ENCODE peak calls at places on chromosomes 2 and 18, in eight cellular contexts. One of them, this sample, is unnamed.

GRCh38 chr18:74831571-74832250 is 234.0 kb downstream of the ZNF407 start:
- DNase-seq in colonic mucosa: no peak
- DNase-seq in astrocyte of the spinal cord: peak; percentile 18
- DNase-seq in GM23338: no peak
- DNase-seq in neural crest cell: no peak
- DNase-seq in stomach: no peak
- DNase-seq in AG10803: no peak
- DNase-seq in mesothelial cell of epicardium: no peak
- DNase-seq in this sample: no peak

GRCh38 chr2:9145752-9146430 is 60.7 kb upstream of the ASAP2 start:
- DNase-seq in colonic mucosa: no peak
- DNase-seq in astrocyte of the spinal cord: no peak
- DNase-seq in GM23338: peak; percentile 66
- DNase-seq in neural crest cell: no peak
- DNase-seq in stomach: no peak
- DNase-seq in AG10803: no peak
- DNase-seq in mesothelial cell of epicardium: no peak
- DNase-seq in this sample: no peak

GRCh38 chr2:148238561-148238960 is 217.7 kb downstream of the MBD5 start:
- DNase-seq in colonic mucosa: no peak
- DNase-seq in astrocyte of the spinal cord: no peak
- DNase-seq in GM23338: no peak
- DNase-seq in neural crest cell: no peak
- DNase-seq in stomach: no peak
- DNase-seq in AG10803: peak; percentile 86
- DNase-seq in mesothelial cell of epicardium: no peak
- DNase-seq in this sample: no peak

GRCh38 chr2:23566236-23567142 is 181.5 kb downstream of the KLHL29 start:
- DNase-seq in colonic mucosa: no peak
- DNase-seq in astrocyte of the spinal cord: no peak
- DNase-seq in GM23338: peak; percentile 67
- DNase-seq in neural crest cell: no peak
- DNase-seq in stomach: no peak
- DNase-seq in AG10803: peak; percentile 59
- DNase-seq in mesothelial cell of epicardium: no peak
- DNase-seq in this sample: peak; percentile 64

GRCh38 chr18:52499018-52499417 is 159.0 kb downstream of the DCC start:
- DNase-seq in colonic mucosa: no peak
- DNase-seq in astrocyte of the spinal cord: no peak
- DNase-seq in GM23338: no peak
- DNase-seq in neural crest cell: no peak
- DNase-seq in stomach: no peak
- DNase-seq in AG10803: no peak
- DNase-seq in mesothelial cell of epicardium: no peak
- DNase-seq in this sample: no peak

GRCh38 chr18:79972720-79973119 is 8.3 kb downstream of the HSBP1L1 start:
- DNase-seq in colonic mucosa: no peak
- DNase-seq in astrocyte of the spinal cord: no peak
- DNase-seq in GM23338: no peak
- DNase-seq in neural crest cell: no peak
- DNase-seq in stomach: no peak
- DNase-seq in AG10803: no peak
- DNase-seq in mesothelial cell of epicardium: no peak
- DNase-seq in this sample: no peak

GRCh38 chr2:84939426-84940087 is 31.4 kb upstream of the KCMF1 start:
- DNase-seq in colonic mucosa: peak; percentile 84
- DNase-seq in astrocyte of the spinal cord: no peak
- DNase-seq in GM23338: no peak
- DNase-seq in neural crest cell: no peak
- DNase-seq in stomach: peak; percentile 64
- DNase-seq in AG10803: no peak
- DNase-seq in mesothelial cell of epicardium: no peak
- DNase-seq in this sample: no peak

GRCh38 chr18:5178519-5178918 is 18.5 kb downstream of the AKAIN1 start:
- DNase-seq in colonic mucosa: no peak
- DNase-seq in astrocyte of the spinal cord: no peak
- DNase-seq in GM23338: no peak
- DNase-seq in neural crest cell: no peak
- DNase-seq in stomach: no peak
- DNase-seq in AG10803: no peak
- DNase-seq in mesothelial cell of epicardium: no peak
- DNase-seq in this sample: no peak

DNA sequence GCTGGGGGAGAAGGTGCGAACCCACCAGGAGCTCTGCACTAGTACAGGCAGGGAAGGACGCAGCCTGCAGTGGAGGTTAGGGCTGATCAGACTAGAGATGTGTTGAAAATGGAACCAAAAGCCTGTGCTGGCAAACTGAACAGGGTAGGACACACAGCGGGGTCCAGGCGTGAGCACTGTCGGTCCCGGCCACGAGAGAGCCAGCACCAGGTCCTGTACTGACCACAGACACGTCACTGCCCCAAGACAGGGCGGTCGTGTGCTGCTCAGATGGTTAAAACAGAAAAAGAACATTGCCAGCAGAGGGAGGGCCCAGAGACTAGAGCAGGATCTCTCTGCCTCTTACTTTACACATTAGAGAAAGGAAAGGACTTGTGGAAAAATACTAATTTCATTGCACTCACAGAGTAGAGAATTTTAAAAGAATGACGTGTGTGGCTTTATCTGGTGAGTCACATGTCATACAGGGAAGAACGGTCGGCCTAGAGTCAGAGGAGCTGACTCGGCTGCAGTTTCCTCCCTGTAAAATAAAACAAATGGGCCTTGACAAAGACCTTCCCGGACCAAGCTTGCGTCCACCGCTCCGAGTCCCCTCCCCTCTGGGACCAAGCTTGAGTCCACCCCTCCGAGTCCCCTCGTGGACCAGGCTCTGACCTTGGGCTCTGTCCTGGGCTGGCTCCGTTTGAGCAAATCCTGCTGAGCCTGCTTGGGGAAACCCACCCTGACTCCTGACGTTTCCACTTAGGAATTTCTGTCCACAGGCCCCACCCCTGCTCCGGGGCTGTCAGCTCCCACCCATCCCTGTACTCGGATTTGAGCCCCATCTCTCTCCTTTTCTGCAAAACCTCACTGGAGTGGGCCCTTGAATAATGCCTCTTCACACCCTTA is 16.7 kb upstream of the ADI1 start:
- DNase-seq in colonic mucosa: peak; percentile 36
- DNase-seq in astrocyte of the spinal cord: peak; percentile 95
- DNase-seq in GM23338: no peak
- DNase-seq in neural crest cell: no peak
- DNase-seq in stomach: peak; percentile 55
- DNase-seq in AG10803: peak; percentile 83
- DNase-seq in mesothelial cell of epicardium: peak; percentile 43
- DNase-seq in this sample: no peak
- TF ChIP-seq CTCF in colonic mucosa: no peak
- TF ChIP-seq CTCF in astrocyte of the spinal cord: peak; percentile 34
- TF ChIP-seq CTCF in GM23338: no peak
- TF ChIP-seq CTCF in neural crest cell: no peak
- TF ChIP-seq CTCF in stomach: no peak
- TF ChIP-seq CTCF in AG10803: peak; percentile 48
- TF ChIP-seq CTCF in mesothelial cell of epicardium: no peak
- TF ChIP-seq CTCF in this sample: no peak

DNA sequence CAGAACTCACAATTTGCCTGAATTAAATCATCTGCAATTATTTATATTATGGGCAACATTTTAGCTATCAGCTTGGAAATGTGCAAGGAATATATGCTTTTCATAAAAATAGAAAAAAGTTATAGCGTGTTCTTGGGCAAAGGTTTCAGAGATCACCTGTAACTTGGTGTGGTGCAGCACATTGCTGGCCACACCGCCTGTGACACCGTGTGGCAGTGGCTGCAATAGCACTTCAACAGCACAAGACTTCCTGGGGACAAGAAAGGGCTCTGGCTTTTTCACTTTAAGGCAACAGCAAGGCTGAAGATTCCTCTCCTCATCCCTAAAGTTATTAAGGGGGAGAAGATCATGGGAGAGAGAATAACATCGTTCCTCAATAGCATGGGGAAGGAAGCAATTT is 14.8 kb upstream of the SERPINB3 start:
- DNase-seq in colonic mucosa: no peak
- DNase-seq in astrocyte of the spinal cord: no peak
- DNase-seq in GM23338: peak; percentile 65
- DNase-seq in neural crest cell: no peak
- DNase-seq in stomach: peak; percentile 41
- DNase-seq in AG10803: no peak
- DNase-seq in mesothelial cell of epicardium: no peak
- DNase-seq in this sample: no peak
- TF ChIP-seq CTCF in colonic mucosa: no peak
- TF ChIP-seq CTCF in astrocyte of the spinal cord: peak; percentile 13
- TF ChIP-seq CTCF in GM23338: peak; percentile 61
- TF ChIP-seq CTCF in neural crest cell: peak; percentile 56
- TF ChIP-seq CTCF in stomach: no peak
- TF ChIP-seq CTCF in AG10803: peak; percentile 34
- TF ChIP-seq CTCF in mesothelial cell of epicardium: no peak
- TF ChIP-seq CTCF in this sample: peak; percentile 6

GRCh38 chr2:174341995-174342571 is 7.3 kb downstream of the SP9 start:
- DNase-seq in colonic mucosa: no peak
- DNase-seq in astrocyte of the spinal cord: no peak
- DNase-seq in GM23338: peak; percentile 41
- DNase-seq in neural crest cell: peak; percentile 20
- DNase-seq in stomach: no peak
- DNase-seq in AG10803: no peak
- DNase-seq in mesothelial cell of epicardium: no peak
- DNase-seq in this sample: no peak

GRCh38 chr2:174342600-174343342 is 8.0 kb downstream of the SP9 start:
- DNase-seq in colonic mucosa: no peak
- DNase-seq in astrocyte of the spinal cord: no peak
- DNase-seq in GM23338: peak; percentile 32
- DNase-seq in neural crest cell: no peak
- DNase-seq in stomach: no peak
- DNase-seq in AG10803: no peak
- DNase-seq in mesothelial cell of epicardium: no peak
- DNase-seq in this sample: no peak

GRCh38 chr2:174343638-174344455 is 9.1 kb downstream of the SP9 start:
- DNase-seq in colonic mucosa: no peak
- DNase-seq in astrocyte of the spinal cord: no peak
- DNase-seq in GM23338: peak; percentile 53
- DNase-seq in neural crest cell: peak; percentile 7
- DNase-seq in stomach: no peak
- DNase-seq in AG10803: no peak
- DNase-seq in mesothelial cell of epicardium: no peak
- DNase-seq in this sample: no peak

GRCh38 chr2:174343343-174343637 is 8.5 kb downstream of the SP9 start:
- DNase-seq in colonic mucosa: no peak
- DNase-seq in astrocyte of the spinal cord: no peak
- DNase-seq in GM23338: no peak
- DNase-seq in neural crest cell: peak; percentile 10
- DNase-seq in stomach: no peak
- DNase-seq in AG10803: no peak
- DNase-seq in mesothelial cell of epicardium: no peak
- DNase-seq in this sample: no peak

DNA sequence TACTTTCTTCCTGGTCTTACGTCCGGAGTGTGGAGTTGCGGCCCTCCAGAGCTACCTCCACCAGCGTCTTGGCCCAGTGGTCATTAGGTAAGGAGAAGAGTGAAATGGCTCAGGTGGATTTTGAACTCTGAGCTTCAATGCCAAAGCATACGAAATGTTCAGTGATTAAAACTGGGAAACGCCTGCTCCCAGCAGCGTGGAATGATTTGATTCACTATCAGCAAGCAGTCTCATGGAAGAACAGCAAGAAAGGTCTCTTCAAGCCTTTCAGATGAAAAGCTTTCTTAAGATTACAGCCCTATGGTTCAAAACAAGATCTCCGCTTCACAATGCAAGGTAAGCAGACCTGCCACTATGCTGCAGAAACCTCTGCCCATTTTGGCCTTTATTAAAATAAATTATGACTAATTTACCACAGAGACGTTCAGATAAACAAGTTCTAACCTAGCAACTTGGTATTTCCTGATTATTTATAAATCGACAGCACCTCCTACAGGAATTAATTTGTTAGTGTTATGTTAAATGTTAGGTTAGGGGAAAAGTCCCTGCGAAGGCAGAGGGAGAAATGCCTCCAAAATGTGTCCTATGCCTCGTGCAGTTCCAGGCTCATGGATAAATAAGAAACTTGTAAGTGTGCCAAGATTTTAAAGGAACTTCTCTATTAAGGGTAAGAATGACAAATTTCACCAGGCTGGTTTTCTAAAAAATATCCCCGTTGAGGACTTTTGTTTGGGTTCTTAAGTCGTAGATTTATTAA is 10.1 kb downstream of the SP9 start:
- DNase-seq in colonic mucosa: no peak
- DNase-seq in astrocyte of the spinal cord: peak; percentile 60
- DNase-seq in GM23338: peak; percentile 75
- DNase-seq in neural crest cell: no peak
- DNase-seq in stomach: no peak
- DNase-seq in AG10803: peak; percentile 46
- DNase-seq in mesothelial cell of epicardium: no peak
- DNase-seq in this sample: no peak
- TF ChIP-seq CTCF in colonic mucosa: no peak
- TF ChIP-seq CTCF in astrocyte of the spinal cord: peak; percentile 22
- TF ChIP-seq CTCF in GM23338: peak; percentile 77
- TF ChIP-seq CTCF in neural crest cell: peak; percentile 72
- TF ChIP-seq CTCF in stomach: no peak
- TF ChIP-seq CTCF in AG10803: peak; percentile 44
- TF ChIP-seq CTCF in mesothelial cell of epicardium: no peak
- TF ChIP-seq CTCF in this sample: peak; percentile 49

DNA sequence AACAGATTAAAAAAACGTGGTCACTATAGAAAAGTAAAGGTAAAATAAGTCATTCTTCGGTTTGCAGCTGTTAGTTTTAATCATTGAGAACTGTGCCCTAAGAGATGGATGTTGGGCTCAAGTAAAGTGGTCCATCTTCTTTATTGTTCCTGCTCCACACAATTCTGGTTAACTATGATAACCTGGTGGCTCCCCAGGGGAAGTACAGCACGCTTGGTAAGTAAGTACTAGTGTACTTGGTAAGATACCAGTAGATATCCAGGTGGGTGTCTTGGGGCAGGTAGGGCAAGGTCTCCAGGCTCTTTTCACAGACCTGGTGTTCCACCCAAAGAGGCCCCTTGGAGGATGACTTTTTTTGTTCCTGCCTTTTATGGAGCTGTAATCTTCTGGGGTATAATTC is 31.6 kb upstream of the DLX2 start:
- DNase-seq in colonic mucosa: no peak
- DNase-seq in astrocyte of the spinal cord: no peak
- DNase-seq in GM23338: peak; percentile 24
- DNase-seq in neural crest cell: no peak
- DNase-seq in stomach: no peak
- DNase-seq in AG10803: no peak
- DNase-seq in mesothelial cell of epicardium: no peak
- DNase-seq in this sample: no peak
- TF ChIP-seq CTCF in colonic mucosa: no peak
- TF ChIP-seq CTCF in astrocyte of the spinal cord: no peak
- TF ChIP-seq CTCF in GM23338: no peak
- TF ChIP-seq CTCF in neural crest cell: peak; percentile 14
- TF ChIP-seq CTCF in stomach: no peak
- TF ChIP-seq CTCF in AG10803: no peak
- TF ChIP-seq CTCF in mesothelial cell of epicardium: no peak
- TF ChIP-seq CTCF in this sample: no peak

DNA sequence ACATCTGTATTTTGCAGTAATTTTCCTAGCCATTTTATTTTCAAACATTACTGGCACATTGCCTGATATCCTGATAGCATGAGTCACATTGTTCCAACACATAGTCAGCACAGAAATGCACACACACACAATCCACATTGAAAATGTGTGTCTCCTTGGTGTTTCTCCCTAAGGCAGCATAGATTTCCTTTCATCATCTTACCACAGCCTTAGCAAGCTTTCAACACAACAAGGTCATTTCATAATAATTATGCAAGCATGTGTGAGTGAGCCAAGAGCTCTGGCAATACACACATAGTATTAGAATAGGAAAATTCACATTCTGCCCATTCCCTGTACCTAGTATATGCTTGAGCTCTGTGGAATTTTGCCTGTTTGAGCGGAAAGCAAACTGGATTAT is 245.3 kb upstream of the MEIS1 start:
- DNase-seq in colonic mucosa: no peak
- DNase-seq in astrocyte of the spinal cord: no peak
- DNase-seq in GM23338: no peak
- DNase-seq in neural crest cell: no peak
- DNase-seq in stomach: no peak
- DNase-seq in AG10803: peak; percentile 58
- DNase-seq in mesothelial cell of epicardium: no peak
- DNase-seq in this sample: no peak
- TF ChIP-seq CTCF in colonic mucosa: no peak
- TF ChIP-seq CTCF in astrocyte of the spinal cord: no peak
- TF ChIP-seq CTCF in GM23338: no peak
- TF ChIP-seq CTCF in neural crest cell: no peak
- TF ChIP-seq CTCF in stomach: no peak
- TF ChIP-seq CTCF in AG10803: no peak
- TF ChIP-seq CTCF in mesothelial cell of epicardium: no peak
- TF ChIP-seq CTCF in this sample: no peak